ENCODE peak calls at places on chromosomes 3 and 15, in four cellular contexts. One of them, this sample, is unnamed. For H3K27me3, the result is how much of the 10 kb centered on the place peaks cover.

GRCh38 chr3:5155241-5155640 is 32.3 kb upstream of the EDEM1 start:
- DNase-seq in bronchial epithelial cell: no peak
- DNase-seq in heart left ventricle: no peak
- DNase-seq in hepatocyte: no peak
- DNase-seq in this sample: no peak

GRCh38 chr3:98744283-98744682 is 18.9 kb upstream of the ST3GAL6 start:
- DNase-seq in heart left ventricle: no peak
- DNase-seq in hepatocyte: no peak
- DNase-seq in bronchial epithelial cell: no peak
- DNase-seq in this sample: no peak

GRCh38 chr15:101366853-101367252 is 71.8 kb upstream of the SNRPA1 start:
- DNase-seq in bronchial epithelial cell: no peak
- DNase-seq in hepatocyte: no peak
- DNase-seq in heart left ventricle: no peak
- DNase-seq in this sample: no peak

GRCh38 chr3:61811652-61812051 is 250.3 kb downstream of the PTPRG start:
- DNase-seq in heart left ventricle: no peak
- DNase-seq in hepatocyte: no peak
- DNase-seq in bronchial epithelial cell: no peak
- DNase-seq in this sample: no peak

GRCh38 chr15:52329980-52330379 is 34.4 kb upstream of the MYO5C start:
- DNase-seq in heart left ventricle: no peak
- DNase-seq in hepatocyte: no peak
- DNase-seq in bronchial epithelial cell: no peak
- DNase-seq in this sample: no peak

GRCh38 chr3:57803647-57804081 is 47.6 kb downstream of the SLMAP start:
- DNase-seq in hepatocyte: peak
- DNase-seq in heart left ventricle: no peak
- DNase-seq in bronchial epithelial cell: peak
- DNase-seq in this sample: no peak

GRCh38 chr3:184345678-184346144 is 8.3 kb downstream of the FAM131A start:
- DNase-seq in hepatocyte: peak
- DNase-seq in bronchial epithelial cell: peak
- DNase-seq in heart left ventricle: peak
- DNase-seq in this sample: peak

GRCh38 chr3:164488893-164489292 is 589.4 kb downstream of the SI start:
- DNase-seq in heart left ventricle: no peak
- DNase-seq in bronchial epithelial cell: no peak
- DNase-seq in hepatocyte: no peak
- DNase-seq in this sample: no peak

GRCh38 chr15:52143862-52144261 is 31.3 kb upstream of the BCL2L10 start:
- DNase-seq in hepatocyte: peak
- DNase-seq in heart left ventricle: no peak
- DNase-seq in bronchial epithelial cell: peak
- DNase-seq in this sample: no peak

GRCh38 chr3:15628967-15629366 is 27.4 kb downstream of the BTD start:
- DNase-seq in heart left ventricle: no peak
- DNase-seq in hepatocyte: no peak
- DNase-seq in bronchial epithelial cell: no peak
- DNase-seq in this sample: no peak

GRCh38 chr3:144036498-144036897 is 64.9 kb downstream of the DIPK2A start:
- DNase-seq in hepatocyte: no peak
- DNase-seq in heart left ventricle: no peak
- DNase-seq in bronchial epithelial cell: peak
- DNase-seq in this sample: no peak

GRCh38 chr3:192128922-192129321 is 598.4 kb downstream of the FGF12 start:
- DNase-seq in heart left ventricle: no peak
- DNase-seq in hepatocyte: peak
- DNase-seq in bronchial epithelial cell: no peak
- DNase-seq in this sample: no peak

GRCh38 chr3:136142592-136142991 is 53.5 kb downstream of the MSL2 start:
- DNase-seq in heart left ventricle: no peak
- DNase-seq in bronchial epithelial cell: peak
- DNase-seq in hepatocyte: peak
- DNase-seq in this sample: no peak

GRCh38 chr3:135199137-135199536 is 404.1 kb downstream of the EPHB1 start:
- DNase-seq in heart left ventricle: no peak
- DNase-seq in bronchial epithelial cell: no peak
- DNase-seq in hepatocyte: no peak
- DNase-seq in this sample: no peak

GRCh38 chr15:88396382-88396781 is 70.8 kb downstream of the MRPL46 start:
- DNase-seq in heart left ventricle: no peak
- DNase-seq in hepatocyte: peak
- DNase-seq in bronchial epithelial cell: no peak
- DNase-seq in this sample: no peak

GRCh38 chr3:124926426-124927116 is 8.0 kb downstream of the MUC13 start:
- DNase-seq in heart left ventricle: no peak
- DNase-seq in bronchial epithelial cell: no peak
- DNase-seq in hepatocyte: no peak
- DNase-seq in this sample: no peak

GRCh38 chr15:78726870-78727551 is 84.3 kb downstream of the ADAMTS7 start:
- DNase-seq in heart left ventricle: no peak
- DNase-seq in bronchial epithelial cell: peak
- DNase-seq in hepatocyte: no peak
- DNase-seq in this sample: no peak

GRCh38 chr3:79973482-79973881 is 205.7 kb upstream of the ROBO1 start:
- DNase-seq in bronchial epithelial cell: peak
- DNase-seq in hepatocyte: no peak
- DNase-seq in heart left ventricle: no peak
- DNase-seq in this sample: no peak
- H3K27me3 ChIP-seq in bronchial epithelial cell: under half
- H3K27me3 ChIP-seq in hepatocyte: under half
- H3K27me3 ChIP-seq in heart left ventricle: under half
- H3K27me3 ChIP-seq in this sample: under half

GRCh38 chr3:177817746-177818145 is 620.5 kb upstream of the TBL1XR1 start:
- DNase-seq in hepatocyte: no peak
- DNase-seq in bronchial epithelial cell: no peak
- DNase-seq in heart left ventricle: no peak
- DNase-seq in this sample: no peak

GRCh38 chr3:177820683-177821316 is 623.5 kb upstream of the TBL1XR1 start:
- DNase-seq in heart left ventricle: no peak
- DNase-seq in bronchial epithelial cell: no peak
- DNase-seq in hepatocyte: no peak
- DNase-seq in this sample: no peak

GRCh38 chr3:177813322-177813721 is 616.0 kb upstream of the TBL1XR1 start:
- DNase-seq in heart left ventricle: peak
- DNase-seq in hepatocyte: no peak
- DNase-seq in bronchial epithelial cell: no peak
- DNase-seq in this sample: peak

GRCh38 chr3:177818712-177819111 is 621.4 kb upstream of the TBL1XR1 start:
- DNase-seq in bronchial epithelial cell: no peak
- DNase-seq in hepatocyte: no peak
- DNase-seq in heart left ventricle: no peak
- DNase-seq in this sample: no peak

GRCh38 chr3:177816667-177817208 is 619.5 kb upstream of the TBL1XR1 start:
- DNase-seq in bronchial epithelial cell: peak
- DNase-seq in heart left ventricle: no peak
- DNase-seq in hepatocyte: no peak
- DNase-seq in this sample: no peak
- TF ChIP-seq CTCF in bronchial epithelial cell: peak
- TF ChIP-seq CTCF in heart left ventricle: peak
- TF ChIP-seq CTCF in hepatocyte: peak
- TF ChIP-seq CTCF in this sample: peak

DNA sequence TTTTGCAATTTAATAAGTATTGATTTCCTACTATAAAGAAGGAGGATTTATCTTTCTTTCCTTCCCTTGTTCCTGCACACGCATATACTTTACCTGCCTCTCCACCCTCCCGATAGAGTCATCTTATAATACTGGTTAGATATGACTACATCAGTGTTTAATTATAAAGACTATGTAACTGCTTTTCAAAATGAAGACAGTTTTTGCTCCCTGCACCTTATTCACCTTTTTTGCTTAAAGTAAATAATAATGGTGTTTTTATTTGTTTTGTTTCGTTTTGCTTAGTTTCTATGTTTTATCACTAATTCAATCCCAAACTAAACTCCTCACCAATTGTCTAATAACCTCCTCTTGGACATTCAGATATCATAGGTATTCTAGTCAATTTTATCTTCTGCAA is 101.9 kb upstream of the RORA start:
- DNase-seq in heart left ventricle: no peak
- DNase-seq in hepatocyte: no peak
- DNase-seq in bronchial epithelial cell: no peak
- DNase-seq in this sample: no peak
- H3K27me3 ChIP-seq in heart left ventricle: under half
- H3K27me3 ChIP-seq in hepatocyte: under half
- H3K27me3 ChIP-seq in bronchial epithelial cell: under half
- H3K27me3 ChIP-seq in this sample: under half

GRCh38 chr3:115663414-115663813 is 40.1 kb downstream of the GAP43 start:
- DNase-seq in bronchial epithelial cell: peak
- DNase-seq in heart left ventricle: no peak
- DNase-seq in hepatocyte: no peak
- DNase-seq in this sample: no peak
- TF ChIP-seq CTCF in bronchial epithelial cell: no peak
- TF ChIP-seq CTCF in heart left ventricle: no peak
- TF ChIP-seq CTCF in hepatocyte: no peak
- TF ChIP-seq CTCF in this sample: no peak